ENCODE peak calls at places on chromosomes 16 and 17, in ten cellular contexts. K is fibroblast of lung, I is GM23248, G is GM23338, B is DND-41, M is PC-3, Z is astrocyte, H is endothelial cell of umbilical vein, O is hepatocyte, T is HCT116. F is an unnamed sample. For H3K4me1, the result is how much of the 10 kb centered on the place peaks cover.

GRCh38 chr16:25155553-25156460 is 44.3 kb downstream of the LCMT1 start:
- DNase-seq in Z (peak), O (no peak), K (no peak), I (peak), M (no peak), B (peak), H (peak), T (no peak), G (no peak), F (no peak)

GRCh38 chr17:31704483-31704882 is 154.6 kb downstream of the COPRS start:
- DNase-seq in I (no peak), O (no peak), B (no peak), K (no peak), G (no peak), T (no peak), M (no peak), Z (no peak), H (no peak), F (no peak)

GRCh38 chr17:6365187-6365943 is 69.6 kb downstream of the AIPL1 start:
- DNase-seq in I (peak), Z (peak), T (no peak), G (no peak), H (no peak), K (peak), M (peak), O (peak), B (no peak), F (no peak)

GRCh38 chr17:47660064-47660492 is 10.4 kb downstream of the KPNB1 start:
- DNase-seq in T (no peak), H (no peak), M (no peak), O (no peak), I (peak), Z (no peak), B (no peak), G (no peak), K (no peak), F (no peak)

GRCh38 chr16:52528393-52529080 is 18.4 kb downstream of the TOX3 start:
- DNase-seq in T (no peak), O (no peak), G (peak), M (no peak), I (no peak), H (no peak), Z (no peak), K (no peak), B (no peak), F (no peak)

GRCh38 chr17:49402706-49403105 is 12.0 kb downstream of the PHB1 start:
- DNase-seq in I (no peak), G (no peak), Z (no peak), O (no peak), B (no peak), M (no peak), K (no peak), T (no peak), H (no peak), F (no peak)

GRCh38 chr17:67258836-67259468 is 14.0 kb upstream of the HELZ start:
- DNase-seq in B (peak), M (no peak), I (no peak), O (no peak), H (no peak), K (no peak), G (no peak), T (no peak), Z (no peak), F (no peak)

GRCh38 chr17:73262676-73263642 is 1.3 kb upstream of the CPSF4L start:
- DNase-seq in B (no peak), O (no peak), T (no peak), H (no peak), K (no peak), Z (no peak), G (peak), M (no peak), I (no peak), F (no peak)

GRCh38 chr16:67933805-67934204 is 2.1 kb upstream of the CTRL start:
- DNase-seq in I (no peak), O (no peak), H (no peak), B (no peak), M (no peak), Z (no peak), K (no peak), G (no peak), T (no peak), F (no peak)

GRCh38 chr16:75260856-75261589 is 9.6 kb upstream of the BCAR1 start:
- DNase-seq in K (no peak), G (no peak), H (no peak), B (no peak), M (no peak), O (peak), I (no peak), T (no peak), Z (no peak), F (no peak)

GRCh38 chr16:57694556-57695377 is at the start of gene DRC7:
- DNase-seq in B (peak), M (peak), O (peak), K (peak), H (peak), Z (peak), G (peak), T (peak), I (peak), F (peak)

GRCh38 chr17:16496820-16497489 is 5.0 kb upstream of the LRRC75A start:
- DNase-seq in K (no peak), I (no peak), B (no peak), H (no peak), M (no peak), Z (no peak), T (no peak), O (no peak), G (peak), F (no peak)

GRCh38 chr16:1966460-1966859 is at the start of gene RNF151:
- DNase-seq in M (no peak), T (no peak), K (no peak), H (no peak), O (no peak), B (no peak), Z (no peak), I (no peak), G (no peak), F (no peak)

GRCh38 chr16:1964506-1965471 is at the start of gene RPS2:
- DNase-seq in K (peak), I (peak), M (peak), B (peak), Z (peak), G (peak), H (peak), T (peak), O (peak), F (peak)

GRCh38 chr16:1964046-1964505 is 550 bp downstream of the RPS2 start:
- DNase-seq in B (peak), K (peak), M (no peak), G (no peak), H (peak), O (peak), Z (peak), T (no peak), I (peak), F (no peak)

GRCh38 chr16:1968146-1968953 is 1.7 kb downstream of the RNF151 start:
- DNase-seq in K (no peak), I (no peak), O (no peak), G (peak), B (no peak), T (no peak), H (no peak), M (no peak), Z (no peak), F (no peak)

DNA sequence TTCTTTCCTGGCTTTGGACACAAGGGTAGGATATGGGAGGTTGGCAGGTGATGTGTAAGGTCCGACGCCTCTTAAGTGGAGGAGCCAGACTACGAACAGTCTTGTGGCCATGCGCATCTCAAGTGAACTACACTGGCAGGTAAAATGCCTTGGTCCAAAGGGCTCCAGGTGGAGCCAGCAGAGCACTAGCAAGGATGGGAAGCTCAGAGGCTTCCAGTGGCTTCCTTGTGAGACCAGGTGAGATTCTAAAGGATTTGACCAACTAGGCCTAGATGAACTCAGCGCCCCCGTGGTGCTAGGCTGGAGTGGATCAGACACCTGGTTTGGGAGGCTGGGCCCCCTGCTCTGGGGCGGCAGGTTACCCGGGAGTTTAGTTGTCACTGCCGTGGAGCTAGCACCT is 984 bp upstream of the RPS2 start:
- DNase-seq in B (no peak), O (no peak), M (no peak), Z (no peak), G (no peak), I (no peak), K (no peak), H (no peak), T (no peak), F (no peak)
- H3K4me1 ChIP-seq in B (half or more), O (under half), M (under half), Z (under half), G (under half), I (under half), K (under half), H (under half), T (under half), F (under half)

GRCh38 chr16:66428682-66429251 is 1.7 kb downstream of the BEAN1 start:
- DNase-seq in K (no peak), T (no peak), M (no peak), H (no peak), I (no peak), Z (no peak), B (no peak), O (no peak), G (peak), F (no peak)

GRCh38 chr16:66427451-66427860 is 361 bp downstream of the BEAN1 start:
- DNase-seq in H (no peak), M (no peak), O (no peak), B (no peak), I (peak), K (no peak), T (no peak), Z (no peak), G (peak), F (no peak)

GRCh38 chr16:66427036-66427446 is at the start of gene BEAN1:
- DNase-seq in K (no peak), O (peak), I (peak), H (no peak), M (peak), Z (no peak), B (no peak), G (peak), T (no peak), F (no peak)

GRCh38 chr16:66429290-66429962 is 2.3 kb downstream of the BEAN1 start:
- DNase-seq in Z (no peak), M (no peak), G (peak), H (no peak), T (no peak), B (no peak), I (no peak), O (no peak), K (no peak), F (no peak)

DNA sequence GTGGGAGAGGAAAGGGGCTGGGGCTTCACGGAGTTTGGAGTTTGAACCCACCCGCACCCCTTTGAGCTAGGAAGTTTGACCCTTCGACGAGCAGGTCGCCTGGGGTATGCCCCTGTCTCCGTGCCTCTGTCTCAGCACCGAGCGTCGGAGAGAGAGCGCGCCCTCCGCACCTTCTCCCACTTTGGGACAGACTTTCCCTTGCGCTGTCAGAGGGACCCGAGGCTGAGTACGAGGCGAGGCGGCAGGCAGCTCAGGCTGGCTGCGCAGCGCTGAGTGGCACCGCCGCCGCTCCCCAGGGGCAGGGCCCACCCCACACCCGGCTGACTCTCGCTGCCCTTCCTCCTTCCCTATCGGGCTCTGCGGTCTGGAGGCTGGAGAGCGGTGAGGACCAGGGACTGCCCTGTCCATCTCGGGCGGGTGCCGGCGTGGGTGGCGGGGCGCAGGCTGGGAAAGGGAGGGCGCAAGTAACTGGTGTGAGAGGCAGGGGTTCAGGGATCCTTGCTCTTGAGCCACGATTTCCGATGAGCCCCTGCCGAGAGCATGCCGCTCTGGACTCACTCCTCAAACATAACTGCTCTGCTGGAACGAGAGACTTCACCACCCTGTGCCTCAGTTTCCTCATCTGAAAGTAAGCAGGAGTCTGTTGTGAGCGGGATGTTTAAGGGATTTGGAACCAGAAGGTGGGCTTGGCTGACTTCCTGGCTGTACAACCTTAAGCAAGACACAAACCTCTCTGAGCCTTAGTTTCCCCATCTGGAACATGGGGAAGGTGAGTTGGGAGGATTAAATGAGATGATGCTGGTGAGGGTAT is 981 bp downstream of the BEAN1 start:
- DNase-seq in K (no peak), H (no peak), T (no peak), M (no peak), G (peak), I (peak), B (no peak), O (peak), Z (no peak), F (no peak)
- TF ChIP-seq EZH2 in K (peak), H (peak), T (no peak), M (no peak), G (peak), I (peak), B (no peak), O (peak), Z (peak), F (peak)

GRCh38 chr16:10951016-10951415 is 6.7 kb downstream of the CLEC16A start:
- DNase-seq in M (no peak), O (no peak), B (no peak), I (peak), G (no peak), K (no peak), H (no peak), T (no peak), Z (no peak), F (peak)

GRCh38 chr16:10959161-10959560 is 14.8 kb downstream of the CLEC16A start:
- DNase-seq in H (no peak), B (no peak), O (no peak), G (no peak), I (no peak), M (no peak), Z (no peak), T (no peak), K (peak), F (no peak)

GRCh38 chr16:10957771-10958486 is 13.6 kb downstream of the CLEC16A start:
- DNase-seq in K (peak), M (peak), Z (peak), G (no peak), T (no peak), H (peak), B (no peak), O (no peak), I (peak), F (peak)

GRCh38 chr16:10950393-10950792 is 6.0 kb downstream of the CLEC16A start:
- DNase-seq in I (peak), B (no peak), Z (no peak), O (peak), K (no peak), T (no peak), G (no peak), M (peak), H (no peak), F (no peak)

DNA sequence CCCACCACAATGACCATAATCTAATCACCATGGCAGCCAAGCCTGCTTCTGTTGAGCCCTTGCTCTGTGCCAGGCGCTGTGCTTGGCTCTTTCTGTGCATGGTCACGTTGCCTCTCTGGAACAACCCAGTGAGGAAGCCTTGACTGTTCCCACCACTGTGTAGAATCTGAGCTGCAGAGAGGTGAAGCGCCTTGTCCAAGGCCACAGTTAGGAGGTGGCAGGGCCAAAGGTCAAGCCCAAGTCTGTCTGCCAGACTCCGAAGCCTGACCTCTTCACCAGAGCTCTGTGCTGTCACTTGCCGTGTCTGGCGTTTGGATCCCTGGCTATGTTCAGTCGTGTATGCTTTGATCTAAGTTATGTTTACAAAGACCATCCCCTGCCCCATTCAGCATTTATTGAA is 10.5 kb downstream of the CLEC16A start:
- DNase-seq in K (no peak), I (no peak), G (no peak), T (no peak), Z (no peak), B (no peak), M (no peak), O (no peak), H (no peak), F (no peak)
- H3K4me1 ChIP-seq in K (under half), I (under half), G (under half), T (under half), Z (under half), B (under half), M (under half), O (under half), H (under half), F (under half)

GRCh38 chr17:74892974-74893911 is at the start of gene FADS6:
- DNase-seq in O (peak), B (no peak), I (peak), G (peak), K (no peak), T (no peak), Z (no peak), H (no peak), M (no peak), F (no peak)
- TF ChIP-seq EZH2 in O (peak), B (no peak), I (peak), G (no peak), K (peak), T (no peak), Z (peak), H (peak), M (no peak), F (peak)

DNA sequence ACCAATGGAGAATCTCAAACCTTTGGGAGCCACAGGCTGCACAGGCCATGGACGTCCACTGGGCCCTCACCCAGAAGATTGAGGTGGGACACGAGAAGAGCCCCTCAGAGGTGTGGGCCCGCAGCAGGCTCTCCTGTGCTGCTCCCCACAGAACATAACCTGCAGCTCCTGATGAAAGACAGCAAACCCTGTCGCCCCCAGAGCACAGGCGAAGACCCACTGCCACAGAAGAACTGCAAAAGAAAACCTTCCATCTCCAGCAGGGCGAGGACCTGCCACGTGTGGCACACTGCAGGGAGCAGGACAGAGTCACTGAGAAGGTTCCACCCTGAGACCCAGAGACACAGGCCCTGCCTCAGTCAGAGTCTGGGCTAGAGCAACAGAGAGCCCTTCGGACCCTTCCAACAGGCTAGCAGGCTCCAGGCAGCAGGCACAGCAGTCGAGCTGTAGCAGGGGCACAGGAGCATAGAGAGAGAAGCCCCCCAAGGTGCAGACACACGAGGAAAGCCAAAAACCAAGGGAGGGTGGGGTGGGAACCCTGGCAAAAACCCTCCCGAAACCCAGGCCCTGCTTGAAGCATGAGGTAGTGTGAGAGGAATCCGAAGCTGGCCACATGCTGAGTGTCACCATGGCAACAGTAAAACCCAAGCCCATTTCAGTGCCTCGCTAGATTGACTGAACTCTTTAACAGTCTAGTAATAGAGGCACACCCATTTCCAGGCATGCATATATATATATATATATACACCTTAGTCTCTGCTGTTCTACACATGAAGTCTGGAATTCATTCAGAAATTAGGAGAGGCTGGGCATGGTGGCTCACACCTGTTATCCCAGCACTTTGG is 60.0 kb upstream of the CHMP6 start:
- DNase-seq in I (peak), B (no peak), M (no peak), G (peak), T (peak), H (no peak), Z (peak), O (peak), K (peak), F (peak)
- H3K4me1 ChIP-seq in I (under half), B (under half), M (under half), G (under half), T (under half), H (under half), Z (under half), O (under half), K (under half), F (under half)

GRCh38 chr17:64599827-64600226 is 62.3 kb downstream of the SMURF2 start:
- DNase-seq in I (no peak), B (no peak), G (no peak), H (no peak), T (no peak), K (no peak), Z (no peak), O (no peak), M (no peak), F (no peak)

GRCh38 chr17:64598672-64599071 is 63.4 kb downstream of the SMURF2 start:
- DNase-seq in K (no peak), B (no peak), M (no peak), O (no peak), Z (no peak), T (no peak), I (no peak), H (no peak), G (no peak), F (no peak)

GRCh38 chr17:64596988-64597387 is 65.1 kb downstream of the SMURF2 start:
- DNase-seq in M (no peak), T (no peak), Z (no peak), K (no peak), I (no peak), H (no peak), O (no peak), G (no peak), B (no peak), F (no peak)

GRCh38 chr17:64596439-64596838 is 65.7 kb downstream of the SMURF2 start:
- DNase-seq in G (no peak), Z (no peak), O (no peak), H (no peak), I (no peak), T (no peak), M (no peak), B (no peak), K (no peak), F (no peak)

DNA sequence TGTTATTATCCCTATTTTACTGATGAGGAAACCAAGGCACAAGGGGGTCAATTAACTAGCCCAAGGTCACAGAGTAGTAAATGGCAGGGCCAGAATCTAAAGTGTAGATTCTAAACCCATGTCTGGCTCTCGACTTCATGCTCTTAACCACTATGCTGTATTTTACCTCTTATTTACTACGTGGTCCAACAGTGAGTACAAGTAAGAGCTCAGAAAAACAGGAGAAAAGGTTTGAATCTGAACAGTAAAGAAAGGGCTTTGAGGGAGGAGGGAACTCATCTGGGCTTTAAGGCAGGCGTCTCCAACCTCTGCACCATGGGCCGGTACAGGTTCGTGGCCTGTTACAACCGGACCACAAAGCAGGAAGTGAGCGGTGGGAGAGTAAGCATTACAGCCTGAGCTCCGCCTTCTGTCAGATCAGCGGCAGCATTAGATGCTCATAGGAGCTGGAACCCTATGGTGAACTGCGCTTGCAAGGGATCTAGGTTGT is 62.9 kb downstream of the SMURF2 start:
- DNase-seq in M (no peak), T (no peak), I (no peak), H (no peak), O (no peak), Z (no peak), K (no peak), G (peak), B (peak), F (no peak)
- TF ChIP-seq EZH2 in M (no peak), T (no peak), I (no peak), H (no peak), O (no peak), Z (no peak), K (no peak), G (no peak), B (no peak), F (no peak)